ENCODE peak calls at places on chromosome 22, in six cellular contexts. E is Right ventricle myocardium superior; B is activated naive CD4-positive, alpha-beta T cell treated with Interleukin-2 at 50 U/mL for 16 hours; X is esophagus muscularis mucosa; I is lung microvascular endothelial cell; C is germinal center. T is an unnamed sample.

GRCh38 chr22:45103756-45104155 is 60.0 kb upstream of the NUP50 start:
- DNase-seq in X (no peak), E (no peak), B (no peak), I (peak), C (no peak), T (no peak)

GRCh38 chr22:45226681-45227186 is 14.0 kb downstream of the KIAA0930 start:
- DNase-seq in B (no peak), X (no peak), C (no peak), E (no peak), I (no peak), T (no peak)

GRCh38 chr22:45972091-45972867 is 4.7 kb downstream of the WNT7B start:
- DNase-seq in C (no peak), B (no peak), E (no peak), I (no peak), X (no peak), T (no peak)

GRCh38 chr22:46432164-46433068 is 96.9 kb downstream of the TRMU start:
- DNase-seq in X (no peak), C (peak), E (no peak), B (peak), I (no peak), T (peak)

GRCh38 chr22:42358643-42359558 is 73.3 kb downstream of the NFAM1 start:
- DNase-seq in C (no peak), X (no peak), E (no peak), B (no peak), I (no peak), T (no peak)

GRCh38 chr22:37749831-37750595 is 53.2 kb downstream of the TRIOBP start:
- DNase-seq in I (peak), B (no peak), C (no peak), X (no peak), E (peak), T (no peak)

GRCh38 chr22:41779889-41780505 is 20.5 kb upstream of the CCDC134 start:
- DNase-seq in X (no peak), C (no peak), I (no peak), E (no peak), B (peak), T (no peak)

GRCh38 chr22:48432721-48433518 is 1394.8 kb downstream of the BRD1 start:
- DNase-seq in X (no peak), B (no peak), E (no peak), C (no peak), I (no peak), T (no peak)

GRCh38 chr22:44947029-44947428 is 62.8 kb downstream of the PHF21B start:
- DNase-seq in C (no peak), I (no peak), B (no peak), E (no peak), X (no peak), T (no peak)

GRCh38 chr22:44597616-44598015 is 99.6 kb upstream of the RTL6 start:
- DNase-seq in X (no peak), B (no peak), C (no peak), E (no peak), I (no peak), T (no peak)

GRCh38 chr22:45201678-45202332 is 38.1 kb downstream of the NUP50 start:
- DNase-seq in C (no peak), X (no peak), I (no peak), B (no peak), E (no peak), T (no peak)

GRCh38 chr22:49554296-49554625 is 273.4 kb downstream of the BRD1 start:
- DNase-seq in C (no peak), I (no peak), E (no peak), X (no peak), B (no peak), T (no peak)

GRCh38 chr22:42343136-42343484 is 72.7 kb upstream of the TCF20 start:
- DNase-seq in I (no peak), C (no peak), E (no peak), B (peak), X (no peak), T (no peak)

GRCh38 chr22:50299724-50300619 is 7.5 kb downstream of the PLXNB2 start:
- DNase-seq in X (no peak), C (peak), I (no peak), E (no peak), B (no peak), T (no peak)

GRCh38 chr22:45885941-45886395 is 91.0 kb downstream of the WNT7B start:
- DNase-seq in X (no peak), B (no peak), E (peak), I (peak), C (no peak), T (no peak)

GRCh38 chr22:43726964-43727543 is 85.1 kb downstream of the EFCAB6 start:
- DNase-seq in E (no peak), X (peak), B (no peak), C (no peak), I (no peak), T (no peak)

GRCh38 chr22:26364066-26365015 is 64.7 kb upstream of the ASPHD2 start:
- DNase-seq in X (no peak), B (peak), C (peak), E (peak), I (peak), T (peak)

GRCh38 chr22:29314537-29315285 is 786 bp downstream of the RASL10A start:
- DNase-seq in I (peak), E (no peak), B (no peak), X (no peak), C (no peak), T (no peak)

GRCh38 chr22:30614268-30614667 is 7.3 kb downstream of the TCN2 start:
- DNase-seq in E (no peak), B (no peak), X (no peak), C (no peak), I (no peak), T (no peak)

GRCh38 chr22:23394525-23395326 is 185.4 kb downstream of the IGLL1 start:
- DNase-seq in E (peak), C (no peak), X (no peak), I (no peak), B (no peak), T (no peak)

GRCh38 chr22:19430890-19431541 is 517 bp downstream of the HIRA start:
- DNase-seq in E (peak), C (no peak), I (peak), X (no peak), B (peak), T (no peak)

GRCh38 chr22:46149998-46150549 is at the start of gene PPARA:
- DNase-seq in I (peak), C (peak), X (no peak), E (peak), B (peak), T (peak)

GRCh38 chr22:37186228-37186996 is 1.6 kb downstream of the C1QTNF6 start:
- DNase-seq in C (peak), B (peak), X (no peak), E (peak), I (peak), T (no peak)

GRCh38 chr22:25232301-25232700 is 12.9 kb downstream of the CRYBB2 start:
- DNase-seq in B (no peak), E (no peak), I (no peak), X (no peak), C (no peak), T (no peak)

GRCh38 chr22:30423296-30423958 is 2.1 kb upstream of the MTFP1 start:
- DNase-seq in X (no peak), I (peak), B (peak), E (peak), C (peak), T (no peak)

GRCh38 chr22:28074526-28074925 is 155.5 kb upstream of the PITPNB start:
- DNase-seq in X (no peak), E (no peak), B (no peak), I (no peak), C (no peak), T (no peak)

GRCh38 chr22:36455571-36456458 is 25.6 kb downstream of the TXN2 start:
- DNase-seq in X (no peak), I (no peak), C (no peak), B (no peak), E (no peak), T (no peak)

GRCh38 chr22:37279469-37279868 is 2.8 kb upstream of the CYTH4 start:
- DNase-seq in B (no peak), E (no peak), I (no peak), X (no peak), C (no peak), T (no peak)

GRCh38 chr22:41831383-41831782 is 1.5 kb upstream of the SREBF2 start:
- DNase-seq in B (no peak), I (peak), X (no peak), E (no peak), C (peak), T (no peak)

GRCh38 chr22:47213571-47214230 is 451.3 kb downstream of the TBC1D22A start:
- DNase-seq in C (peak), E (no peak), B (peak), X (no peak), I (peak), T (no peak)

GRCh38 chr22:21718492-21718891 is 17.1 kb downstream of the YPEL1 start:
- DNase-seq in I (peak), E (peak), C (no peak), X (no peak), B (no peak), T (no peak)

GRCh38 chr22:47690586-47690985 is 928.1 kb downstream of the TBC1D22A start:
- DNase-seq in B (no peak), I (no peak), E (no peak), C (no peak), X (peak), T (no peak)

GRCh38 chr22:25659413-25659812 is 82.6 kb upstream of the MYO18B start:
- DNase-seq in B (no peak), X (no peak), E (no peak), C (no peak), I (no peak), T (no peak)

GRCh38 chr22:49683032-49683431 is 144.6 kb downstream of the BRD1 start:
- DNase-seq in B (no peak), C (no peak), I (no peak), E (no peak), X (no peak), T (no peak)

T was measured in stimulated activated CD8-positive, alpha-beta memory T cell treated with anti-CD3 and anti-CD28 coated beads, Interleukin-12 subunit alpha, Interleukin-12 subunit beta, amount 100 ng/mL, for 1 hour.